ENCODE peak calls at places on chromosomes 7 and 10, in eight cellular contexts. Z is PC-9, A is HS-5, O is progenitor cell of endocrine pancreas, U is IMR-90, L is GM04504, H is nephron progenitor cell, C is M059J. J is an unnamed sample.

GRCh38 chr10:52897162-52897561 is 124.6 kb upstream of the MBL2 start:
- DNase-seq in Z (no peak), A (no peak), O (no peak), U (no peak), L (no peak), H (no peak), C (no peak), J (no peak)

GRCh38 chr10:63698815-63699205 is 177.6 kb downstream of the REEP3 start:
- DNase-seq in Z (no peak), A (no peak), O (no peak), U (no peak), L (no peak), H (no peak), C (no peak), J (no peak)

GRCh38 chr7:2132243-2132642 is 100.5 kb downstream of the MAD1L1 start:
- DNase-seq in Z (no peak), A (no peak), O (no peak), U (no peak), L (no peak), H (no peak), C (no peak), J (no peak)

GRCh38 chr10:115417585-115418265 is 324.6 kb downstream of the ATRNL1 start:
- DNase-seq in Z (peak), A (peak), O (no peak), U (peak), L (peak), H (peak), C (peak), J (peak)

GRCh38 chr10:96427291-96427690 is 68.5 kb upstream of the OPALIN start:
- DNase-seq in Z (no peak), A (no peak), O (no peak), U (no peak), L (no peak), H (no peak), C (no peak), J (no peak)

GRCh38 chr7:38335490-38336135 is 62.2 kb upstream of the TARP start:
- DNase-seq in Z (peak), A (peak), O (peak), U (peak), L (peak), H (peak), C (peak), J (peak)

GRCh38 chr10:74813860-74814259 is 12.5 kb upstream of the KAT6B start:
- DNase-seq in Z (no peak), A (no peak), O (no peak), U (no peak), L (no peak), H (no peak), C (no peak), J (no peak)

GRCh38 chr10:88583584-88583957 is 453 bp upstream of the RNLS start:
- DNase-seq in Z (no peak), A (no peak), O (no peak), U (no peak), L (no peak), H (no peak), C (no peak), J (no peak)

GRCh38 chr10:114305521-114305925 is 66.5 kb downstream of the VWA2 start:
- DNase-seq in Z (no peak), A (no peak), O (no peak), U (no peak), L (no peak), H (no peak), C (no peak), J (no peak)

J was measured in mesenchymal stem cell.